ENCODE peak calls at places on chromosomes 4 and X, in ten cellular contexts. M is CD8-positive, alpha-beta memory T cell; G is NCI-H2081; T is aorta; R is iPS-NIHi11; U is psoas muscle; Q is activated T-cell treated with anti-CD3 and anti-CD28 coated beads for 1 hour; E is activated CD4-positive, alpha-beta T cell treated with anti-CD3 and anti-CD28 coated beads, Interleukin-2, amount 10 ng/mL, durations not matched to agents 7 days and 5 days; D is neural crest cell; C is dorsolateral prefrontal cortex. X is an unnamed sample.

GRCh38 chr4:73603307-73603710 is 16.9 kb downstream of the RASSF6 start:
- DNase-seq in U (no peak), D (no peak), G (no peak), R (no peak), M (no peak), C (no peak), T (no peak), Q (no peak), E (no peak), X (no peak)

GRCh38 chrX:118603981-118604380 is 108.4 kb downstream of the DOCK11 start:
- DNase-seq in Q (no peak), M (peak), C (peak), E (peak), R (peak), D (peak), T (no peak), U (peak), G (peak), X (peak)

GRCh38 chrX:16739574-16739973 is 20.2 kb downstream of the SYAP1 start:
- DNase-seq in R (no peak), U (no peak), E (no peak), G (no peak), T (no peak), M (no peak), D (no peak), C (no peak), Q (no peak), X (no peak)

GRCh38 chrX:15619053-15619772 is 18.5 kb upstream of the ACE2 start:
- DNase-seq in R (peak), G (no peak), E (no peak), T (no peak), U (no peak), Q (no peak), C (no peak), M (no peak), D (no peak), X (no peak)

GRCh38 chr4:123997116-123997515 is 600.5 kb downstream of the SPRY1 start:
- DNase-seq in M (no peak), C (no peak), R (no peak), T (no peak), Q (no peak), D (peak), U (no peak), E (no peak), G (peak), X (no peak)

GRCh38 chr4:83852085-83852451 is 316.2 kb downstream of the GPAT3 start:
- DNase-seq in D (no peak), C (no peak), G (no peak), M (no peak), Q (no peak), R (no peak), E (no peak), T (no peak), U (no peak), X (no peak)

GRCh38 chr4:74875451-74875850 is 57.5 kb upstream of the PARM1 start:
- DNase-seq in Q (no peak), M (no peak), D (no peak), G (no peak), E (no peak), C (no peak), T (no peak), U (no peak), R (no peak), X (no peak)

GRCh38 chr4:104494161-104494560 is 533 bp downstream of the CXXC4 start:
- DNase-seq in E (no peak), M (no peak), R (no peak), G (no peak), Q (no peak), C (no peak), T (no peak), U (no peak), D (no peak), X (no peak)

GRCh38 chr4:81685105-81685504 is 213.4 kb upstream of the RASGEF1B start:
- DNase-seq in G (no peak), Q (no peak), D (no peak), E (no peak), R (no peak), T (no peak), C (no peak), M (no peak), U (no peak), X (no peak)

GRCh38 chr4:156898373-156899117 is 73.1 kb downstream of the PDGFC start:
- DNase-seq in U (no peak), D (no peak), C (no peak), G (no peak), M (no peak), E (no peak), T (no peak), R (no peak), Q (no peak), X (no peak)

GRCh38 chr4:175371091-175371490 is 441.0 kb downstream of the GPM6A start:
- DNase-seq in E (no peak), R (no peak), Q (no peak), T (no peak), U (no peak), C (no peak), G (no peak), M (no peak), D (no peak), X (no peak)

GRCh38 chr4:77199701-77200100 is 42.7 kb downstream of the CCNG2 start:
- DNase-seq in G (no peak), M (no peak), E (no peak), T (no peak), C (no peak), Q (no peak), U (no peak), D (no peak), R (no peak), X (no peak)

GRCh38 chr4:121783210-121783609 is 17.9 kb upstream of the EXOSC9 start:
- DNase-seq in E (no peak), G (no peak), R (no peak), Q (no peak), D (no peak), C (no peak), M (no peak), T (no peak), U (no peak), X (no peak)

GRCh38 chrX:40778861-40779575 is 43.7 kb upstream of the MED14 start:
- DNase-seq in G (no peak), M (no peak), T (no peak), D (no peak), Q (no peak), R (no peak), C (no peak), E (no peak), U (no peak), X (no peak)

GRCh38 chrX:103716967-103717366 is 6.3 kb downstream of the TMEM31 start:
- DNase-seq in R (no peak), D (no peak), Q (no peak), U (no peak), C (no peak), G (no peak), T (no peak), M (no peak), E (no peak), X (no peak)

GRCh38 chrX:103651374-103651773 is 22.6 kb downstream of the TCEAL1 start:
- DNase-seq in T (no peak), R (no peak), M (no peak), G (no peak), Q (no peak), D (no peak), C (no peak), U (no peak), E (no peak), X (no peak)

GRCh38 chr4:169968999-169969398 is 57.2 kb downstream of the MFAP3L start:
- DNase-seq in G (no peak), D (no peak), E (no peak), C (no peak), M (no peak), R (no peak), T (no peak), Q (no peak), U (no peak), X (no peak)

GRCh38 chr4:107546637-107547036 is 173.4 kb downstream of the PAPSS1 start:
- DNase-seq in G (no peak), D (no peak), C (no peak), M (no peak), Q (no peak), T (no peak), E (no peak), U (no peak), R (no peak), X (no peak)

GRCh38 chrX:119479845-119480244 is 11.6 kb downstream of the SLC25A5 start:
- DNase-seq in R (no peak), G (no peak), T (no peak), D (no peak), Q (no peak), U (no peak), E (no peak), M (no peak), C (no peak), X (no peak)

GRCh38 chr4:78784255-78784654 is 8.1 kb downstream of the BMP2K start:
- DNase-seq in Q (no peak), G (no peak), E (no peak), M (no peak), D (no peak), T (no peak), R (no peak), C (no peak), U (no peak), X (no peak)

GRCh38 chr4:11497212-11497806 is 68.6 kb upstream of the HS3ST1 start:
- DNase-seq in M (no peak), U (no peak), Q (no peak), G (no peak), C (no peak), R (no peak), D (no peak), T (no peak), E (peak), X (no peak)

GRCh38 chrX:71935542-71935941 is 24.9 kb downstream of the NHSL2 start:
- DNase-seq in U (no peak), T (no peak), E (no peak), G (no peak), R (peak), C (no peak), M (no peak), D (no peak), Q (no peak), X (no peak)

GRCh38 chr4:125986307-125986706 is 671.6 kb downstream of the FAT4 start:
- DNase-seq in E (no peak), Q (no peak), D (no peak), R (no peak), T (no peak), M (no peak), U (no peak), G (no peak), C (no peak), X (no peak)

GRCh38 chr4:78197947-78198346 is 140.8 kb downstream of the FRAS1 start:
- DNase-seq in E (no peak), G (no peak), C (no peak), U (no peak), M (no peak), T (no peak), Q (no peak), R (no peak), D (no peak), X (no peak)

GRCh38 chrX:2928583-2929434 is at the start of gene ARSD:
- DNase-seq in T (peak), U (peak), R (peak), Q (peak), G (no peak), E (peak), M (peak), D (peak), C (peak), X (peak)

X was measured in effector memory CD8-positive, alpha-beta T cell.